ENCODE peak calls at places on chromosomes 6 and 20, in seven cellular contexts. K is foreskin fibroblast, O is GM23338, F is NCI-H82, Q is cardiac muscle cell, T is astrocyte of the cerebellum, P is bronchial epithelial cell. B is an unnamed sample.

GRCh38 chr20:46704714-46705377 is 4.6 kb upstream of the SLC2A10 start:
- DNase-seq in O (peak), T (no peak), F (no peak), P (no peak), Q (peak), K (peak), B (no peak)

GRCh38 chr6:42236030-42236429 is 18.4 kb upstream of the MRPS10 start:
- DNase-seq in P (no peak), K (no peak), T (no peak), Q (no peak), F (no peak), O (no peak), B (no peak)

GRCh38 chr6:135640048-135640447 is 142.5 kb upstream of the AHI1 start:
- DNase-seq in F (no peak), P (no peak), K (no peak), T (no peak), Q (no peak), O (no peak), B (no peak)

GRCh38 chr6:74333406-74333805 is 637.4 kb downstream of the CD109 start:
- DNase-seq in T (no peak), O (no peak), P (no peak), F (no peak), K (peak), Q (peak), B (no peak)

GRCh38 chr6:36612101-36612625 is 18.0 kb downstream of the SRSF3 start:
- DNase-seq in P (no peak), O (no peak), T (no peak), F (no peak), Q (no peak), K (no peak), B (no peak)

GRCh38 chr6:52910091-52910490 is 593 bp upstream of the GSTA3 start:
- DNase-seq in F (no peak), P (no peak), O (no peak), Q (peak), T (peak), K (no peak), B (no peak)

GRCh38 chr6:36315921-36316320 is 20.8 kb downstream of the BNIP5 start:
- DNase-seq in F (no peak), T (no peak), O (no peak), P (no peak), K (no peak), Q (no peak), B (no peak)

GRCh38 chr20:57390604-57391438 is at the start of gene RBM38:
- DNase-seq in O (peak), Q (peak), P (no peak), K (peak), F (peak), T (no peak), B (no peak)

GRCh38 chr20:57611605-57612311 is 8.5 kb downstream of the ZBP1 start:
- DNase-seq in O (no peak), P (no peak), Q (no peak), F (no peak), T (no peak), K (no peak), B (no peak)

GRCh38 chr20:12434672-12435071 is 517.0 kb downstream of the BTBD3 start:
- DNase-seq in P (no peak), O (no peak), T (no peak), Q (no peak), K (no peak), F (no peak), B (no peak)

GRCh38 chr6:119661628-119662027 is 312.1 kb upstream of the MAN1A1 start:
- DNase-seq in O (no peak), K (no peak), F (no peak), Q (no peak), T (no peak), P (peak), B (no peak)

GRCh38 chr6:46103437-46103836 is 26.4 kb upstream of the ENPP4 start:
- DNase-seq in O (peak), K (no peak), F (peak), Q (peak), P (no peak), T (no peak), B (no peak)

B was measured in HFF-Myc.